ENCODE peak calls at places on chromosomes 7 and 10, in seven cellular contexts. K, J, I, N, O, U and H are unnamed samples.

GRCh38 chr10:100372415-100373297 is 25.6 kb downstream of the SCD start:
- DNase-seq in I (no peak), K (no peak), N (no peak), U (no peak), J (no peak), O (no peak), H (no peak)

GRCh38 chr7:46565257-46565656 is 644.2 kb upstream of the IGFBP3 start:
- DNase-seq in I (no peak), N (no peak), O (no peak), U (no peak), J (no peak), K (no peak), H (no peak)

GRCh38 chr7:7103343-7104313 is 78.7 kb upstream of the C1GALT1 start:
- DNase-seq in I (peak), K (peak), J (peak), O (no peak), U (peak), N (peak), H (peak)

GRCh38 chr10:21978191-21978862 is 25.2 kb downstream of the DNAJC1 start:
- DNase-seq in O (no peak), K (no peak), U (no peak), I (no peak), J (no peak), N (no peak), H (no peak)

GRCh38 chr10:103678104-103678526 is 177.3 kb downstream of the SH3PXD2A start:
- DNase-seq in K (no peak), J (no peak), U (peak), O (no peak), N (peak), I (no peak), H (no peak)

GRCh38 chr7:111711426-111712065 is 149.3 kb upstream of the IMMP2L start:
- DNase-seq in N (no peak), I (no peak), J (no peak), O (no peak), K (no peak), U (no peak), H (no peak)

GRCh38 chr7:147276783-147277370 is 1160.3 kb downstream of the CNTNAP2 start:
- DNase-seq in N (no peak), J (no peak), K (no peak), I (no peak), O (no peak), U (no peak), H (no peak)

GRCh38 chr7:66697451-66698438 is 42.8 kb upstream of the RABGEF1 start:
- DNase-seq in K (no peak), I (peak), N (no peak), O (no peak), U (peak), J (no peak), H (no peak)

GRCh38 chr10:87656431-87657072 is 3.1 kb upstream of the PAPSS2 start:
- DNase-seq in I (peak), K (no peak), U (peak), O (no peak), J (peak), N (no peak), H (no peak)

GRCh38 chr7:47940482-47941001 is 7.7 kb downstream of the PKD1L1 start:
- DNase-seq in O (no peak), K (no peak), N (no peak), J (no peak), I (no peak), U (no peak), H (no peak)

GRCh38 chr10:100184426-100185219 is 1.2 kb downstream of the ERLIN1 start:
- DNase-seq in J (peak), I (peak), O (no peak), K (peak), U (peak), N (no peak), H (no peak)

GRCh38 chr7:145324081-145324480 is 488.2 kb upstream of the TPK1 start:
- DNase-seq in N (no peak), O (no peak), U (no peak), K (no peak), J (no peak), I (no peak), H (no peak)

GRCh38 chr10:132793871-132794849 is 8.2 kb upstream of the NKX6-2 start:
- DNase-seq in I (no peak), K (no peak), O (no peak), U (peak), N (no peak), J (no peak), H (no peak)

GRCh38 chr10:72425133-72425532 is 70.4 kb upstream of the DNAJB12 start:
- DNase-seq in J (no peak), K (no peak), O (no peak), N (no peak), I (peak), U (no peak), H (no peak)

GRCh38 chr7:33926535-33926934 is 21.2 kb downstream of the BMPER start:
- DNase-seq in N (no peak), U (no peak), J (no peak), K (no peak), I (no peak), O (no peak), H (no peak)

GRCh38 chr7:87886875-87887274 is 10.6 kb downstream of the DBF4 start:
- DNase-seq in U (peak), I (peak), J (no peak), O (no peak), N (no peak), K (peak), H (no peak)

GRCh38 chr7:119197872-119198527 is 973.5 kb downstream of the ANKRD7 start:
- DNase-seq in N (peak), J (peak), U (peak), O (peak), I (peak), K (peak), H (peak)

GRCh38 chr7:69864822-69865221 is 266.5 kb downstream of the AUTS2 start:
- DNase-seq in I (no peak), N (no peak), K (no peak), U (no peak), J (no peak), O (no peak), H (no peak)

GRCh38 chr10:11245510-11245909 is 227.8 kb downstream of the CELF2 start:
- DNase-seq in O (no peak), I (no peak), N (peak), J (peak), U (no peak), K (no peak), H (no peak)

GRCh38 chr7:157518514-157519175 is 181.8 kb downstream of the DNAJB6 start:
- DNase-seq in I (no peak), N (no peak), O (no peak), J (no peak), U (no peak), K (no peak), H (no peak)

DNA sequence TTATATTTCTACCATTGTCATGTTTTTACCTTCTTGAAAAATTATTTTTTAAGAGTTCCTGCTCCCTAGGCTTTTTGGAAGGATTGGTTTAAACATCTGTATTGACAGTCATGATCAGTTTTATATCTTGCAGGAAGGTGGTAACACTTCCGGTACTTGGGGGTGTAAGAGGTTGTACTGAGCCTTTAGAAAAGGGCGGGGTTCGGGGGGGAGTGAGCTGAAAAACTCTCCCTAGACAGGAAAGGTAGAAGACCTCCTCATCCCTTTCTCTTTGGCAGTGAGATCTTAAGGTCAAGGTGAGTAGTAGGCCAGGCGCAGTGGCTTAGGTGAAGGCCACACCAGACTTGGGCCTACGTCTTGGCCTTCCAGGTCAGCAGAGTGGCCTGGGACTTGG is 371 bp upstream of the PPP1R9A start:
- DNase-seq in O (no peak), N (no peak), K (peak), I (peak), U (no peak), J (no peak), H (no peak)
- H3K4me3 ChIP-seq in O (peak), N (no peak), K (peak), I (peak), U (peak), J (no peak), H (peak)

DNA sequence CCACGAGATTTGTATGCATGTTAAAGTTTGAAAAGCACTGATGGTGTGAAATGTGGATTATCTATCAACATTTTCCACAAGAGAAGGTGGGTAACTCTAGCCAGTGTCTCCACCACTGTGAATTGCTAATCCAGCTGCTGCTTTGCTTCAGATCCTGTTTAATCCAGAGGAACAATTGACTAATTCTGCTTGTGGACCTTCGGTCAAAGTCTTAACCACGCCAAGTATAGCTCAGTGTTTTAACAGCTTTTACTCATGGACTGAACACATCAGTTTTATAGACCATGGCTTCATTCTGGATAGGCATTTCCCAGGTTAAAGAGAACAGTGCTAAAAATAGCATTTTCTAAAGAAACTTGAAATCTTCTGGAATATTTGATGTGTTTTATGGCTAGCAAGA is 23.5 kb downstream of the ADK start:
- DNase-seq in U (no peak), I (peak), N (no peak), J (no peak), K (no peak), O (no peak), H (no peak)
- TF ChIP-seq YY1 in U (no peak), I (no peak), N (no peak), J (no peak), K (no peak), O (no peak), H (no peak)

GRCh38 chr10:44382131-44382858 is 2.6 kb downstream of the CXCL12 start:
- DNase-seq in I (no peak), O (no peak), K (no peak), N (no peak), J (no peak), U (no peak), H (no peak)
- H3K4me3 ChIP-seq in I (no peak), O (peak), K (no peak), N (no peak), J (no peak), U (no peak), H (peak)

DNA sequence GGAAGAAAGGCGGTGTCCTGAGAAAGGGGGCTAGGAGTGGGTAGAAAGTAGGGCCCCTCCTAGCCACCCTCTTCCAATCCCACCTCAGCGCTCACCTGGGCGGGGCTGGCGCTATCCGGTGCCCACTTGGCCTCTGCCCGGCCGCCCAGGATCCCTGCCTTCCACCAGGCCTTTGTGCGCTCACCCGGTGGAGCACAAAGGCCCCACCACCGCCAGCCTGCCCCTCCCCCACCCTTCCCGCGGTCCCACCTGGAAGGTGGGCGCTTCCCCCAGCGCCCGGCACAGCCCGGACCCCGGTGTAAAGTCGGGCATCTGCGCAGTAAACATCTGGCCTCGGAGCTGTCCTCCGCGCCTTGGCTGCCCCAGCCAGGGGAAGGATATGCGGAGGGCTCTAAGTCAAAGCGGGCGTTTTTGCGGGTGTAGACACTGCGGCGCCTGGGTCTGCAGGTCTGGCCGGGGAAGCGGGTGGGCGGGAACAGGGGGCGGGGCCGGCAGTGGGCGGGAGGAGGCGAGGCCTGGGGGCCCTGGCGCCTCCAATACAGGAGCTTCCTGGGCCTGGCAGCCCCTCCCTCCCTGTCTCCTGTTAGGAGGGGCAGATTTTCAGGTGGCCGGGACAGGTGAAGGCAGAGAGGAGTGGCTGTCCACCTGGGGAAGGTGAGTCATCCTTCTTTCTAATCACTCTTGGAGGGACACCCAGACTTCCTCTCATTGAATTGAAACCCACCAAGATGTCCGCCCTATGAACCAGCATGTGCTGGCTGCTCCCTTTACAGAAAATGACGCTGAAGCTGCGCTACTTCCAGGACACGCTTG is 49.3 kb downstream of the PNLIPRP2 start:
- DNase-seq in O (no peak), I (peak), U (peak), N (no peak), K (no peak), J (peak), H (peak)
- TF ChIP-seq YY1 in O (peak), I (no peak), U (no peak), N (no peak), K (no peak), J (no peak), H (no peak)

GRCh38 chr10:24451325-24451820 is 242.4 kb downstream of the KIAA1217 start:
- DNase-seq in J (no peak), K (no peak), I (no peak), N (no peak), O (no peak), U (no peak), H (no peak)
- H3K4me3 ChIP-seq in J (no peak), K (no peak), I (no peak), N (no peak), O (no peak), U (no peak), H (no peak)